ENCODE peak calls at places on chromosomes 4 and X, in six cellular contexts. One of them, this sample, is unnamed.

GRCh38 chr4:108094131-108094530 is 74.6 kb downstream of the LEF1 start:
- DNase-seq in body of pancreas: no peak
- DNase-seq in tibial nerve: no peak
- DNase-seq in MM.1S: no peak
- DNase-seq in HepG2: no peak
- DNase-seq in cardiac muscle cell: no peak
- DNase-seq in this sample: no peak

GRCh38 chr4:169437299-169438047 is 166.7 kb upstream of the SH3RF1 start:
- DNase-seq in cardiac muscle cell: no peak
- DNase-seq in MM.1S: no peak
- DNase-seq in HepG2: no peak
- DNase-seq in tibial nerve: no peak
- DNase-seq in body of pancreas: no peak
- DNase-seq in this sample: no peak

GRCh38 chr4:123651127-123651526 is 254.5 kb downstream of the SPRY1 start:
- DNase-seq in cardiac muscle cell: peak; percentile 21
- DNase-seq in HepG2: no peak
- DNase-seq in MM.1S: no peak
- DNase-seq in tibial nerve: no peak
- DNase-seq in body of pancreas: no peak
- DNase-seq in this sample: no peak

GRCh38 chr4:25710637-25711036 is 55.0 kb downstream of the SLC34A2 start:
- DNase-seq in tibial nerve: no peak
- DNase-seq in HepG2: no peak
- DNase-seq in MM.1S: no peak
- DNase-seq in cardiac muscle cell: no peak
- DNase-seq in body of pancreas: no peak
- DNase-seq in this sample: no peak

GRCh38 chrX:112672788-112673560 is 6.8 kb downstream of the LHFPL1 start:
- DNase-seq in tibial nerve: no peak
- DNase-seq in body of pancreas: no peak
- DNase-seq in MM.1S: no peak
- DNase-seq in HepG2: no peak
- DNase-seq in cardiac muscle cell: no peak
- DNase-seq in this sample: no peak

GRCh38 chr4:184437565-184437964 is 36.8 kb downstream of the IRF2 start:
- DNase-seq in tibial nerve: no peak
- DNase-seq in cardiac muscle cell: no peak
- DNase-seq in HepG2: no peak
- DNase-seq in MM.1S: no peak
- DNase-seq in body of pancreas: no peak
- DNase-seq in this sample: no peak

GRCh38 chr4:81651500-81651899 is 179.8 kb upstream of the RASGEF1B start:
- DNase-seq in cardiac muscle cell: peak; percentile 80
- DNase-seq in body of pancreas: no peak
- DNase-seq in MM.1S: no peak
- DNase-seq in HepG2: no peak
- DNase-seq in tibial nerve: no peak
- DNase-seq in this sample: no peak

GRCh38 chrX:46574337-46574940 is 874 bp downstream of the CHST7 start:
- DNase-seq in body of pancreas: peak; percentile 12
- DNase-seq in HepG2: peak; percentile 12
- DNase-seq in MM.1S: peak; percentile 25
- DNase-seq in cardiac muscle cell: peak; percentile 37
- DNase-seq in tibial nerve: no peak
- DNase-seq in this sample: no peak

GRCh38 chrX:16114640-16115039 is 8.7 kb upstream of the GRPR start:
- DNase-seq in HepG2: no peak
- DNase-seq in tibial nerve: no peak
- DNase-seq in body of pancreas: no peak
- DNase-seq in MM.1S: no peak
- DNase-seq in cardiac muscle cell: peak; percentile 63
- DNase-seq in this sample: no peak

GRCh38 chr4:109648266-109648996 is 54.8 kb downstream of the CASP6 start:
- DNase-seq in MM.1S: no peak
- DNase-seq in tibial nerve: no peak
- DNase-seq in cardiac muscle cell: no peak
- DNase-seq in HepG2: no peak
- DNase-seq in body of pancreas: no peak
- DNase-seq in this sample: no peak
- H3K4me3 ChIP-seq in MM.1S: no peak overlapping the region
- H3K4me3 ChIP-seq in tibial nerve: no peak overlapping the region
- H3K4me3 ChIP-seq in cardiac muscle cell: no peak overlapping the region
- H3K4me3 ChIP-seq in HepG2: no peak overlapping the region
- H3K4me3 ChIP-seq in body of pancreas: no peak overlapping the region
- H3K4me3 ChIP-seq in this sample: no peak overlapping the region

GRCh38 chr4:75997946-75998345 is 7.2 kb upstream of the SDAD1 start:
- DNase-seq in MM.1S: no peak
- DNase-seq in HepG2: no peak
- DNase-seq in cardiac muscle cell: no peak
- DNase-seq in tibial nerve: no peak
- DNase-seq in body of pancreas: no peak
- DNase-seq in this sample: no peak

GRCh38 chr4:76003620-76004019 is 3.7 kb downstream of the CXCL9 start:
- DNase-seq in HepG2: no peak
- DNase-seq in MM.1S: no peak
- DNase-seq in body of pancreas: no peak
- DNase-seq in cardiac muscle cell: no peak
- DNase-seq in tibial nerve: no peak
- DNase-seq in this sample: no peak

GRCh38 chr4:76002176-76002575 is 5.1 kb downstream of the CXCL9 start:
- DNase-seq in body of pancreas: no peak
- DNase-seq in MM.1S: no peak
- DNase-seq in tibial nerve: no peak
- DNase-seq in HepG2: no peak
- DNase-seq in cardiac muscle cell: peak; percentile 43
- DNase-seq in this sample: no peak

GRCh38 chr4:76003015-76003414 is 4.3 kb downstream of the CXCL9 start:
- DNase-seq in body of pancreas: no peak
- DNase-seq in cardiac muscle cell: no peak
- DNase-seq in MM.1S: no peak
- DNase-seq in HepG2: no peak
- DNase-seq in tibial nerve: no peak
- DNase-seq in this sample: no peak

GRCh38 chr4:76001760-76002159 is 5.5 kb downstream of the CXCL9 start:
- DNase-seq in HepG2: no peak
- DNase-seq in cardiac muscle cell: no peak
- DNase-seq in body of pancreas: no peak
- DNase-seq in tibial nerve: no peak
- DNase-seq in MM.1S: no peak
- DNase-seq in this sample: no peak
- TF ChIP-seq CTCF in HepG2: no peak
- TF ChIP-seq CTCF in cardiac muscle cell: no peak
- TF ChIP-seq CTCF in body of pancreas: no peak
- TF ChIP-seq CTCF in tibial nerve: no peak
- TF ChIP-seq CTCF in MM.1S: no peak
- TF ChIP-seq CTCF in this sample: no peak

DNA sequence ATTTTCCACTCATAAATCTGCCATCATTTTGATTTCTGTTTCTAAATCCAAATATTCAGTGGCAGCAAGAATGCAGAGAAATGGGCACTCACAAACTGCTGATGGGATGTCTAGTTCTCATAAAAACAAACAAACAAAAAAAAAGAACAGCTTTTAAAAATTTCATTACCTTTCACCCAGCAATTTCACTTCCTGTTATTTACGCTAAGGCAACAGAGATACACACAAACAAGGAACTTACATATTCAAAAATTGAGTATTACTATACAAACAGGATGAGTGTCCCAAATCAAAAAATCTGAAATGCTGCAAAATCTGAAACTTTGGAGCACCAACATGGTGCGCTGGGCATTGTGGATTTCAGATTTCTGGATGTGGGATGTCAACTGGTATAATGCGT is 36.4 kb downstream of the FAT1 start:
- DNase-seq in HepG2: no peak
- DNase-seq in cardiac muscle cell: no peak
- DNase-seq in tibial nerve: no peak
- DNase-seq in body of pancreas: no peak
- DNase-seq in MM.1S: no peak
- DNase-seq in this sample: no peak
- H3K4me1 ChIP-seq in HepG2: peaks cover 83% of the 10 kb centered on the region
- H3K4me1 ChIP-seq in cardiac muscle cell: peaks cover 25% of the 10 kb centered on the region
- H3K4me1 ChIP-seq in tibial nerve: peaks cover 64% of the 10 kb centered on the region
- H3K4me1 ChIP-seq in body of pancreas: peaks cover 34% of the 10 kb centered on the region
- H3K4me1 ChIP-seq in MM.1S: no peaks in the 10 kb centered on the region
- H3K4me1 ChIP-seq in this sample: peaks cover 45% of the 10 kb centered on the region

DNA sequence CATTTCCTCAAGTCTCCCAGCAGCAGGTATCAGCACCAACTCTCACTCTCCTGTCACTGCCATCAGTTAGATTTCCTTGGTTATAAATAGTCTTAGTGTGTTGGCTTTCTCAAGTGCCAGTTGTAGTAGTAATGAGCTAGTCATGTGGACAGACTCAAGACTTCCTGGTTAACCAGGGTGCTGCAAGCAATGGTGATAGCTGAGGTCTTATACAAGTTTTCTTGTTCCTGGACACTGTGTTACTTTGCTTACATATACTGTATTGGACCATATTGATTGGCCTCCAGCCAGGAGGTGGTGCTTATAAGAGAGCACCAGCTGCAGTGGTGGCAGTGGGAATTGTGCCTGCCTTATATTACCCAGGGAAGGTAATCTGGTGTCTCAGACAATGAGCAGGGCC is 23.9 kb upstream of the ZDHHC15 start:
- DNase-seq in HepG2: no peak
- DNase-seq in MM.1S: no peak
- DNase-seq in body of pancreas: no peak
- DNase-seq in cardiac muscle cell: no peak
- DNase-seq in tibial nerve: no peak
- DNase-seq in this sample: no peak
- H3K4me3 ChIP-seq in HepG2: no peak overlapping the region
- H3K4me3 ChIP-seq in MM.1S: no peak overlapping the region
- H3K4me3 ChIP-seq in body of pancreas: no peak overlapping the region
- H3K4me3 ChIP-seq in cardiac muscle cell: no peak overlapping the region
- H3K4me3 ChIP-seq in tibial nerve: no peak overlapping the region
- H3K4me3 ChIP-seq in this sample: no peak overlapping the region